ENCODE peak calls at places on chromosomes 1 and 21, in five cellular contexts. C is HepG2, M is GM12878, F is GM23338, W is A549. L is an unnamed sample.
A peak's percentile ranks its signal among the peaks of the same experiment; 100 is the strongest.

GRCh38 chr1:184407816-184408510 is 21.1 kb downstream of the C1orf21 start:
- DNase-seq in C (no peak), M (no peak), F (no peak), W (peak; percentile 41), L (no peak)

GRCh38 chr1:236141447-236142357 is 637 bp upstream of the GPR137B start:
- DNase-seq in C (no peak), M (no peak), F (peak; percentile 83), W (peak; percentile 43), L (no peak)

GRCh38 chr1:201307239-201307638 is 23.9 kb downstream of the PKP1 start:
- DNase-seq in C (no peak), M (no peak), F (no peak), W (no peak), L (no peak)

GRCh38 chr1:59574085-59574484 is 240.7 kb upstream of the HOOK1 start:
- DNase-seq in C (no peak), M (no peak), F (no peak), W (no peak), L (no peak)

GRCh38 chr1:3186526-3186921 is 117.5 kb downstream of the PRDM16 start:
- DNase-seq in C (no peak), M (no peak), F (peak; percentile 55), W (no peak), L (no peak)

GRCh38 chr1:150841626-150842025 is 33.6 kb upstream of the CTSK start:
- DNase-seq in C (no peak), M (no peak), F (no peak), W (no peak), L (no peak)

GRCh38 chr1:87292684-87293493 is 35.8 kb upstream of the LMO4 start:
- DNase-seq in C (peak; percentile 54), M (no peak), F (peak; percentile 89), W (peak; percentile 48), L (peak; percentile 77)

GRCh38 chr1:88753506-88753905 is 69.4 kb downstream of the PKN2 start:
- DNase-seq in C (no peak), M (no peak), F (peak; percentile 34), W (no peak), L (no peak)

GRCh38 chr1:236774926-236775325 is 20.2 kb upstream of the MTR start:
- DNase-seq in C (peak; percentile 24), M (no peak), F (peak; percentile 75), W (peak; percentile 37), L (peak; percentile 33)

GRCh38 chr1:99662581-99663208 is 16.8 kb downstream of the PALMD start:
- DNase-seq in C (no peak), M (no peak), F (no peak), W (peak; percentile 26), L (no peak)

GRCh38 chr1:61043010-61043820 is 39.1 kb upstream of the NFIA start:
- DNase-seq in C (peak; percentile 37), M (no peak), F (peak; percentile 92), W (peak; percentile 62), L (no peak)

GRCh38 chr1:151997284-151997570 is 3.6 kb upstream of the S100A10 start:
- DNase-seq in C (no peak), M (no peak), F (no peak), W (no peak), L (no peak)

GRCh38 chr1:18480315-18481189 is at the start of gene KLHDC7A:
- DNase-seq in C (peak; percentile 91), M (no peak), F (peak; percentile 94), W (peak; percentile 70), L (no peak)

GRCh38 chr1:35852241-35852640 is 30.8 kb upstream of the AGO1 start:
- DNase-seq in C (no peak), M (no peak), F (no peak), W (no peak), L (no peak)

GRCh38 chr1:69082312-69082711 is 485.4 kb upstream of the LRRC7 start:
- DNase-seq in C (no peak), M (no peak), F (no peak), W (no peak), L (no peak)

GRCh38 chr1:41674501-41674900 is 190.0 kb upstream of the EDN2 start:
- DNase-seq in C (no peak), M (no peak), F (no peak), W (no peak), L (no peak)

GRCh38 chr1:30505853-30506784 is 217.3 kb downstream of the MATN1 start:
- DNase-seq in C (no peak), M (no peak), F (no peak), W (no peak), L (no peak)

GRCh38 chr1:3501856-3502665 is 47.6 kb downstream of the ARHGEF16 start:
- DNase-seq in C (peak; percentile 33), M (no peak), F (peak; percentile 88), W (peak; percentile 51), L (peak; percentile 63)

GRCh38 chr21:31184462-31184861 is 146.2 kb upstream of the KRTAP19-8 start:
- DNase-seq in C (no peak), M (no peak), F (no peak), W (no peak), L (no peak)

GRCh38 chr1:183185941-183186490 is at the start of gene LAMC2:
- DNase-seq in C (no peak), M (no peak), F (peak; percentile 93), W (peak; percentile 73), L (no peak)

GRCh38 chr21:36322083-36322424 is 2.1 kb downstream of the MORC3 start:
- DNase-seq in C (no peak), M (no peak), F (no peak), W (no peak), L (no peak)

GRCh38 chr1:80656628-80657019 is 1144.1 kb upstream of the ADGRL2 start:
- DNase-seq in C (peak; percentile 16), M (no peak), F (no peak), W (peak; percentile 48), L (no peak)

GRCh38 chr1:27605796-27606707 is 2.1 kb upstream of the AHDC1 start:
- DNase-seq in C (peak; percentile 58), M (no peak), F (peak; percentile 89), W (peak; percentile 56), L (peak; percentile 58)

GRCh38 chr1:11533790-11534787 is 55.1 kb downstream of the DISP3 start:
- DNase-seq in C (no peak), M (no peak), F (no peak), W (no peak), L (no peak)

GRCh38 chr1:162918111-162918754 is 57.3 kb upstream of the CCDC190 start:
- DNase-seq in C (no peak), M (no peak), F (no peak), W (no peak), L (no peak)

GRCh38 chr1:3531928-3532327 is 77.5 kb downstream of the ARHGEF16 start:
- DNase-seq in C (no peak), M (no peak), F (no peak), W (no peak), L (no peak)

GRCh38 chr1:47894718-47895393 is 102.3 kb downstream of the TRABD2B start:
- DNase-seq in C (no peak), M (no peak), F (peak; percentile 55), W (peak; percentile 54), L (no peak)

DNA sequence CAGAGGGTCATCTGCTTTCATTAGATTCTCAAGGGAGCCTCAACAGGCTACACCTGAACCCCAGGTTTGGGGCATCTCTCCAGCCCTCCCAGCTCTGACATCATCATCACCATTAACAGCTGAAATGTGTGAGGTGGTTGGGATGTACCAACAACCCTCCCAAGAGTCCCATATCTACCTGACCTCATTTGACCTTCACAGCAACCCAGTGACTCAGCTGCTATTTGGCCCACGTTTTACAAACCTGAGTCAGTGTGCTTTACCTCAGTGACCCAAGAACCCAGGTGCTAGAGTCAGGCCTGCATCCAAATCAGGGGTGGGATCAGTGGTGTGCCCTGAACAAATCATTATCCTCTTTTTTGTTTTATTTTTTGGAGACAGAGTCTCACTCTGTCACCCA is 53.3 kb upstream of the TINAGL1 start:
- DNase-seq in C (peak; percentile 28), M (no peak), F (no peak), W (no peak), L (peak; percentile 18)
- TF ChIP-seq JUNB in C (no peak), M (no peak), F (no peak), W (no peak), L (no peak)

GRCh38 chr1:74522143-74522542 is 9.7 kb upstream of the LRRC53 start:
- DNase-seq in C (no peak), M (no peak), F (peak; percentile 94), W (no peak), L (no peak)
- TF ChIP-seq JUNB in C (no peak), M (no peak), F (no peak), W (no peak), L (no peak)

DNA sequence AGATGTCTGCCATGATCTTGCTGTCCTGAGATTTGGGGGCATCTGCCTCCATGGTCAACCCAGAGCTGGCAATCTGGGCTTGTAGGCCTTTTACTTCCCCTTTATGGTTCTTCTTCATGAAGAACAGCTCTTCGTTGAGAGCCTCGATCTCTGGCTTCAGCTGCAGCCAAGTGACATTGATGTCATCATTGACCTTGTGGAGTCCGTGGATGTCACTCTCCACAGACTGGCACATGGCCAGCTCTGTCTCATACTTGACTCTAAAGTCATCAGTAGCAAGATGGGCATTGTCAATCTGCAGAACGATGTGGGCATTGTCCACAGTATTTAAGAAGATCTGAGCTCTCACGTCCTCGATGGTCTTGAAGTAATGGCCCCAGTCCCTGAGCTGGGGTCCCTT is 29.2 kb downstream of the RAP1A start:
- DNase-seq in C (no peak), M (no peak), F (no peak), W (no peak), L (no peak)
- TF ChIP-seq JUNB in C (no peak), M (no peak), F (no peak), W (no peak), L (no peak)

GRCh38 chr1:34235594-34235993 is 58.9 kb downstream of the C1orf94 start:
- DNase-seq in C (no peak), M (no peak), F (no peak), W (no peak), L (no peak)
- TF ChIP-seq JUNB in C (no peak), M (no peak), F (no peak), W (no peak), L (no peak)

GRCh38 chr1:94535879-94536278 is 5.7 kb downstream of the F3 start:
- DNase-seq in C (no peak), M (no peak), F (no peak), W (no peak), L (no peak)
- TF ChIP-seq JUNB in C (no peak), M (no peak), F (no peak), W (no peak), L (no peak)

L was measured in K562.